ENCODE peak calls at places on chromosomes 5 and 9, in five cellular contexts. I is K562, F is GM12878, X is HCT116, U is H1. S is an unnamed sample. For H3K4me1, the result is how much of the 10 kb centered on the place peaks cover.

GRCh38 chr5:125700380-125700856 is 722.8 kb upstream of the GRAMD2B start:
- DNase-seq in X (no peak), U (no peak), F (no peak), I (no peak), S (no peak)

GRCh38 chr9:98993570-98993945 is 49.9 kb downstream of the COL15A1 start:
- DNase-seq in I (no peak), F (peak), X (no peak), U (no peak), S (no peak)

GRCh38 chr5:74670377-74671038 is 14.5 kb upstream of the HEXB start:
- DNase-seq in U (no peak), F (no peak), X (no peak), I (no peak), S (no peak)

GRCh38 chr9:93205045-93205768 is 21.3 kb downstream of the WNK2 start:
- DNase-seq in X (no peak), I (no peak), U (no peak), F (no peak), S (no peak)

GRCh38 chr9:93460689-93461413 is 7.5 kb upstream of the FAM120AOS start:
- DNase-seq in I (no peak), F (no peak), X (no peak), U (no peak), S (no peak)

GRCh38 chr5:58246521-58246944 is 213.4 kb downstream of the PLK2 start:
- DNase-seq in U (no peak), I (no peak), F (no peak), X (no peak), S (no peak)

GRCh38 chr9:37740631-37741328 is 12.8 kb upstream of the TRMT10B start:
- DNase-seq in U (no peak), F (no peak), X (no peak), I (no peak), S (no peak)

GRCh38 chr9:10562581-10563343 is 50.0 kb downstream of the PTPRD start:
- DNase-seq in I (no peak), X (no peak), F (no peak), U (no peak), S (no peak)

GRCh38 chr5:172897691-172898512 is 61.3 kb upstream of the RPL26L1 start:
- DNase-seq in I (no peak), X (no peak), F (no peak), U (no peak), S (no peak)

GRCh38 chr9:113632776-113633590 is 169.5 kb downstream of the RGS3 start:
- DNase-seq in F (no peak), I (no peak), U (no peak), X (no peak), S (no peak)

GRCh38 chr9:12464368-12464767 is 228.8 kb upstream of the TYRP1 start:
- DNase-seq in F (no peak), U (no peak), I (no peak), X (no peak), S (no peak)

GRCh38 chr9:37030591-37030939 is 3.5 kb downstream of the PAX5 start:
- DNase-seq in I (no peak), X (no peak), U (no peak), F (no peak), S (no peak)

GRCh38 chr9:17065062-17065461 is 69.8 kb upstream of the CNTLN start:
- DNase-seq in I (no peak), X (no peak), U (no peak), F (no peak), S (no peak)

GRCh38 chr5:359301-359897 is 37.9 kb downstream of the AHRR start:
- DNase-seq in I (peak), F (no peak), U (no peak), X (no peak), S (no peak)

GRCh38 chr5:55597014-55597981 is 62.5 kb upstream of the PLPP1 start:
- DNase-seq in F (no peak), X (peak), I (no peak), U (no peak), S (no peak)

GRCh38 chr9:4796988-4797956 is 4.5 kb downstream of the RCL1 start:
- DNase-seq in F (no peak), U (no peak), I (no peak), X (peak), S (peak)

GRCh38 chr5:56974241-56974640 is 22.3 kb upstream of the MIER3 start:
- DNase-seq in U (no peak), I (no peak), X (no peak), F (no peak), S (no peak)

GRCh38 chr5:20368581-20368980 is 380.6 kb upstream of the CDH18 start:
- DNase-seq in I (no peak), X (no peak), U (no peak), F (no peak), S (no peak)

GRCh38 chr5:140794594-140795258 is at the start of gene PCDHA2:
- DNase-seq in F (no peak), I (no peak), X (no peak), U (no peak), S (no peak)

GRCh38 chr5:86376214-86376613 is 241.5 kb upstream of the COX7C start:
- DNase-seq in U (no peak), X (no peak), F (no peak), I (no peak), S (no peak)

GRCh38 chr9:91657501-91657900 is 233.9 kb upstream of the NFIL3 start:
- DNase-seq in X (no peak), U (no peak), F (no peak), I (no peak), S (no peak)

GRCh38 chr9:91658513-91659105 is 235.0 kb upstream of the NFIL3 start:
- DNase-seq in U (no peak), F (no peak), X (no peak), I (no peak), S (no peak)

GRCh38 chr9:91655664-91656063 is 232.0 kb upstream of the NFIL3 start:
- DNase-seq in U (no peak), X (no peak), F (no peak), I (no peak), S (no peak)

GRCh38 chr9:91660295-91660589 is 236.6 kb upstream of the NFIL3 start:
- DNase-seq in I (no peak), U (no peak), X (no peak), F (no peak), S (no peak)

GRCh38 chr9:91659529-91660294 is 236.1 kb upstream of the NFIL3 start:
- DNase-seq in U (no peak), F (no peak), I (peak), X (peak), S (peak)
- TF ChIP-seq ZNF274 in U (no peak), F (no peak), I (no peak), X (no peak), S (no peak)

GRCh38 chr5:174383196-174384178 is 338.0 kb downstream of the NSG2 start:
- DNase-seq in U (no peak), I (no peak), X (no peak), F (no peak), S (no peak)
- TF ChIP-seq YY1 in U (no peak), I (no peak), X (no peak), F (no peak), S (no peak)

GRCh38 chr5:89994266-89994665 is 415.3 kb downstream of the CETN3 start:
- DNase-seq in I (no peak), U (no peak), X (no peak), F (no peak), S (no peak)

GRCh38 chr5:89992201-89992600 is 417.4 kb downstream of the CETN3 start:
- DNase-seq in I (no peak), X (no peak), F (no peak), U (no peak), S (no peak)

GRCh38 chr5:89989831-89990230 is 419.7 kb downstream of the CETN3 start:
- DNase-seq in F (no peak), I (no peak), U (no peak), X (no peak), S (no peak)

GRCh38 chr5:89988998-89989690 is 420.4 kb downstream of the CETN3 start:
- DNase-seq in X (no peak), F (no peak), U (no peak), I (no peak), S (no peak)

DNA sequence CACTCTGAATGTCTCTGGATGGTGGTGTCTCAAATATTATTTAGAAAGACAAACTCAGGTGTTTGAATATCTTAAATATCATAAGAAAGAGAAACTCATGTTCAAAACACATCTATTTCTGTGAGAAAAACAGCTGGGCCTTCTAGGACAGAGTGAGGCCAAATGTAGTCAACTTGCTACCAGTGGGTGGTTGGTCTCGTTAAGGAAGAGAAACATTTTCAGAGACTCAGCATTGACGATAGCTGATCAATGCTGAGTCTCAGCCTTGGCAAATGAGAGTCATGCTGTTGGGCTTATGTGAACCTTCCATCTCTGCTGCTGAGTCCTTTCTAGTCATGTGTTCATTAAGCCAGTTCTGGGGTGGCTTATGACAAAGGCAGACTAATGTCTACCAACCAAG is 418.0 kb downstream of the CETN3 start:
- DNase-seq in F (no peak), X (no peak), U (no peak), I (no peak), S (no peak)
- H3K4me1 ChIP-seq in F (under half), X (under half), U (under half), I (under half), S (under half)

GRCh38 chr5:122137702-122138101 is 8.4 kb downstream of the ZNF474 start:
- DNase-seq in I (no peak), F (no peak), X (no peak), U (no peak), S (no peak)
- TF ChIP-seq ZNF274 in I (no peak), F (no peak), X (no peak), U (no peak), S (no peak)

DNA sequence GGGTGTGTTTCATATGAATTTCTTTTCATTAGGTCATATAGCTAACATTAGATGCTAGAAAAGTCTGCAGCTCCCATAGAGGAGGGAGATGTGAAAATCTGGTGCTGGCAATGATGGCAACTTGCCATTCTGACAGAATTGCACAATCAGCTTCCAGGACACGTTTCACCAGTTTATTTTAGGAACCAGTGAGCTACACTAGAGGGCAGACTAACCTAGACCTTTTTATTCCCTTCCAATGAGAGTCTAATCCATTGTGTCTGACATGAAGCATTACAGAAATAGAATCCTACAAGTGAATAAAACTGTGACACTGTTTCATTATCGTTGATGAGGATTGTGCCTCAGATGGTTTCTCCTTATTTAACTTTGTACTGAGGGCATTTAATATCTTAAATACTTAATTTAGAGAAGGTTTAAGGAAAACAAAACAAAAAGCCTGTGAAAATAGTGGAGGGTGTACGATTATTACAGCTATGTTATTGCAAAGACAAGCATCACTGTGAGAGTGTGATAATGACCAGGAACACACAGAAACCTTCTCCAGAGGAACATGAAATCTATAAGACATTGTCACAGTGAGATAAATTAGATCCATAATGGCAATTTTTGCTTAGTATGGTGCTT is 363.3 kb upstream of the RPS23 start:
- DNase-seq in I (peak), U (no peak), F (peak), X (peak), S (peak)
- TF ChIP-seq YY1 in I (no peak), U (no peak), F (no peak), X (no peak), S (no peak)

GRCh38 chr5:107472620-107473064 is 198.1 kb downstream of the EFNA5 start:
- DNase-seq in U (peak), X (no peak), F (no peak), I (no peak), S (peak)
- H3K4me1 ChIP-seq in U (under half), X (under half), F (under half), I (under half), S (under half)

GRCh38 chr5:89628876-89629635 is 746.1 kb upstream of the MEF2C start:
- DNase-seq in X (no peak), U (no peak), I (no peak), F (no peak), S (no peak)
- TF ChIP-seq ZNF274 in X (no peak), U (no peak), I (no peak), F (no peak), S (no peak)

DNA sequence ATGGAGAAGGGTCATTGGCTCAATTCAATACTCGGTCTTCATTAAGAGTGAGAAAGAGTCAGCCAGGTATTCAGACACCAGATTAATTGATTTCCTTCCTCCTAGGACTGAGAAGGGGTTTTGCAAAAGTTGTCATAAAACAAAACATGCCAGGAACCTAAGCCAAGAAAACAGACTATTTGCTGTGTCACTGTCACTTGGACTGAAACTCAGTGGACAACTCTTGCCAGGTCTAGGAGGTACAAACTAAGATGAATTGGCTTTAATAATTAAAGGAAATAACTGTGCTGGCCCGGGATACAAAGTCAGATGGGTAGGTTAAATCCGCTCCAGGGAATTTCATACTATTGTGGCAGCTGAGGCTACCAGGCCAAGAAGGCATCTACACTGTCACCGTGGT is 71.1 kb upstream of the TBC1D9B start:
- DNase-seq in X (no peak), F (no peak), I (no peak), U (no peak), S (no peak)
- TF ChIP-seq YY1 in X (no peak), F (no peak), I (no peak), U (no peak), S (no peak)